ENCODE peak calls at places on chromosomes 4 and X, in ten cellular contexts. One of them, this sample, is unnamed.
A peak's percentile ranks its signal among the peaks of the same experiment; 100 is the strongest.

GRCh38 chr4:88110826-88111225 is 47.6 kb downstream of the ABCG2 start:
- DNase-seq in hepatocyte: no peak
- DNase-seq in endothelial cell: no peak
- DNase-seq in tibial nerve: no peak
- DNase-seq in CD8-positive, alpha-beta T cell: no peak
- DNase-seq in WTC11: no peak
- DNase-seq in cardiac muscle cell: no peak
- DNase-seq in GM12865: no peak
- DNase-seq in foreskin fibroblast: no peak
- DNase-seq in HFFc6: no peak
- DNase-seq in this sample: no peak

GRCh38 chrX:140071037-140071436 is 105.7 kb upstream of the CXorf66 start:
- DNase-seq in hepatocyte: no peak
- DNase-seq in endothelial cell: no peak
- DNase-seq in tibial nerve: no peak
- DNase-seq in CD8-positive, alpha-beta T cell: no peak
- DNase-seq in WTC11: no peak
- DNase-seq in cardiac muscle cell: no peak
- DNase-seq in GM12865: no peak
- DNase-seq in foreskin fibroblast: no peak
- DNase-seq in HFFc6: no peak
- DNase-seq in this sample: no peak

GRCh38 chrX:40099046-40099968 is 1.5 kb upstream of the BCOR start:
- DNase-seq in hepatocyte: peak; percentile 55
- DNase-seq in endothelial cell: no peak
- DNase-seq in tibial nerve: no peak
- DNase-seq in CD8-positive, alpha-beta T cell: peak; percentile 43
- DNase-seq in WTC11: peak; percentile 64
- DNase-seq in cardiac muscle cell: peak; percentile 71
- DNase-seq in GM12865: peak; percentile 85
- DNase-seq in foreskin fibroblast: peak; percentile 40
- DNase-seq in HFFc6: no peak
- DNase-seq in this sample: peak; percentile 64

GRCh38 chr4:3440979-3441500 is 728 bp upstream of the HGFAC start:
- DNase-seq in hepatocyte: no peak
- DNase-seq in endothelial cell: no peak
- DNase-seq in tibial nerve: no peak
- DNase-seq in CD8-positive, alpha-beta T cell: no peak
- DNase-seq in WTC11: no peak
- DNase-seq in cardiac muscle cell: no peak
- DNase-seq in GM12865: no peak
- DNase-seq in foreskin fibroblast: peak; percentile 52
- DNase-seq in HFFc6: peak; percentile 13
- DNase-seq in this sample: no peak

GRCh38 chr4:71411976-71412375 is 73.2 kb downstream of the SLC4A4 start:
- DNase-seq in hepatocyte: no peak
- DNase-seq in endothelial cell: no peak
- DNase-seq in tibial nerve: no peak
- DNase-seq in CD8-positive, alpha-beta T cell: no peak
- DNase-seq in WTC11: no peak
- DNase-seq in cardiac muscle cell: no peak
- DNase-seq in GM12865: no peak
- DNase-seq in foreskin fibroblast: no peak
- DNase-seq in HFFc6: peak; percentile 49
- DNase-seq in this sample: no peak

GRCh38 chr4:152673489-152673888 is 6.3 kb downstream of the TMEM154 start:
- DNase-seq in hepatocyte: no peak
- DNase-seq in endothelial cell: no peak
- DNase-seq in tibial nerve: no peak
- DNase-seq in CD8-positive, alpha-beta T cell: no peak
- DNase-seq in WTC11: no peak
- DNase-seq in cardiac muscle cell: no peak
- DNase-seq in GM12865: no peak
- DNase-seq in foreskin fibroblast: no peak
- DNase-seq in HFFc6: no peak
- DNase-seq in this sample: no peak

GRCh38 chrX:131812847-131813825 is 210.0 kb upstream of the STK26 start:
- DNase-seq in hepatocyte: no peak
- DNase-seq in endothelial cell: no peak
- DNase-seq in tibial nerve: no peak
- DNase-seq in CD8-positive, alpha-beta T cell: peak; percentile 47
- DNase-seq in WTC11: no peak
- DNase-seq in cardiac muscle cell: no peak
- DNase-seq in GM12865: peak; percentile 62
- DNase-seq in foreskin fibroblast: peak; percentile 51
- DNase-seq in HFFc6: no peak
- DNase-seq in this sample: peak; percentile 75

GRCh38 chr4:147786031-147786430 is 54.1 kb downstream of the ARHGAP10 start:
- DNase-seq in hepatocyte: no peak
- DNase-seq in endothelial cell: no peak
- DNase-seq in tibial nerve: no peak
- DNase-seq in CD8-positive, alpha-beta T cell: no peak
- DNase-seq in WTC11: no peak
- DNase-seq in cardiac muscle cell: peak; percentile 28
- DNase-seq in GM12865: peak; percentile 86
- DNase-seq in foreskin fibroblast: no peak
- DNase-seq in HFFc6: no peak
- DNase-seq in this sample: no peak

GRCh38 chr4:44354172-44354571 is 94.4 kb downstream of the KCTD8 start:
- DNase-seq in hepatocyte: no peak
- DNase-seq in endothelial cell: no peak
- DNase-seq in tibial nerve: no peak
- DNase-seq in CD8-positive, alpha-beta T cell: no peak
- DNase-seq in WTC11: no peak
- DNase-seq in cardiac muscle cell: no peak
- DNase-seq in GM12865: no peak
- DNase-seq in foreskin fibroblast: no peak
- DNase-seq in HFFc6: no peak
- DNase-seq in this sample: no peak

DNA sequence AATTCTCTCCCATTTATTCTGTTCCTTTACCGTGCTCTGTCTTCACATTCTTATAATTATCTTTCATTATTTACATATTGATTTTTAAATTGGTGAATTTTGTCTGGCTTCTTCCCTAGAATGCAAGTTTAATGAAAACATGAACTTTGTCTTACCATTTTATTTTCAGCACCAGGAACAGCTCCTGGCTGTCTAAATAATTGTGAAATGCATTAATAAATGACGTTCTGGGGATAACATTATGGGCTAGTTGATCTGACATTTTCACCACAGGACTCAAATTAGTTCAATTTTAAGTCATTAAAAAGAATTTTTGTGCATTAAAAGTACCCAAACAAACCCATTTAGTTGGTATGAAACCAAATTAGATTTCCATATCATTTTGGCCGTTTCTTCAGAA is 97.5 kb downstream of the KCTD8 start:
- DNase-seq in hepatocyte: peak; percentile 5
- DNase-seq in endothelial cell: no peak
- DNase-seq in tibial nerve: no peak
- DNase-seq in CD8-positive, alpha-beta T cell: no peak
- DNase-seq in WTC11: no peak
- DNase-seq in cardiac muscle cell: peak; percentile 11
- DNase-seq in GM12865: no peak
- DNase-seq in foreskin fibroblast: no peak
- DNase-seq in HFFc6: no peak
- DNase-seq in this sample: no peak
- TF ChIP-seq CTCF in hepatocyte: no peak
- TF ChIP-seq CTCF in endothelial cell: no peak
- TF ChIP-seq CTCF in tibial nerve: no peak
- TF ChIP-seq CTCF in CD8-positive, alpha-beta T cell: no peak
- TF ChIP-seq CTCF in WTC11: no peak
- TF ChIP-seq CTCF in cardiac muscle cell: no peak
- TF ChIP-seq CTCF in GM12865: no peak
- TF ChIP-seq CTCF in foreskin fibroblast: no peak
- TF ChIP-seq CTCF in HFFc6: no peak
- TF ChIP-seq CTCF in this sample: no peak

DNA sequence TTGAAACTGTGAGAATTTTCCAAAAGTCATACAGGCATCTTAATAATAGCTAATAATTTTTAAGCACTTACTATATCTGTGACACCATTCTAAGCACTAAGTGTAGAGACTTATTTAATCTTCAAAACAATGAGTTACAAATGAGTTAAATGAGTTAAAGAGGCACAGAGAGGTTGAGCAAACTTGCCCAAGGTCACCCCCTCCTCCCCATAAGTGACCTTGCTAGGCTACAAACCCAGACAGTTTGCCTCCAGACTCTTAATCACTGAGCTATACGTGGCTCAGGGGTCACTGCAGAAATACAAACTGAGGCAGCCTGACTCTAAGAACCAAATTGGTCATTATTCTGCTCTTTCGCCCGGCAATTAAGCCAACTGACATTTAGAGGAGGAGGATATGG is 15.5 kb downstream of the CTPS2 start:
- DNase-seq in hepatocyte: no peak
- DNase-seq in endothelial cell: no peak
- DNase-seq in tibial nerve: no peak
- DNase-seq in CD8-positive, alpha-beta T cell: no peak
- DNase-seq in WTC11: no peak
- DNase-seq in cardiac muscle cell: no peak
- DNase-seq in GM12865: no peak
- DNase-seq in foreskin fibroblast: no peak
- DNase-seq in HFFc6: no peak
- DNase-seq in this sample: no peak
- TF ChIP-seq CTCF in hepatocyte: no peak
- TF ChIP-seq CTCF in endothelial cell: no peak
- TF ChIP-seq CTCF in tibial nerve: no peak
- TF ChIP-seq CTCF in CD8-positive, alpha-beta T cell: no peak
- TF ChIP-seq CTCF in WTC11: no peak
- TF ChIP-seq CTCF in cardiac muscle cell: no peak
- TF ChIP-seq CTCF in GM12865: no peak
- TF ChIP-seq CTCF in foreskin fibroblast: no peak
- TF ChIP-seq CTCF in HFFc6: no peak
- TF ChIP-seq CTCF in this sample: no peak

GRCh38 chr4:38782452-38783108 is at the start of gene TLR10:
- DNase-seq in hepatocyte: peak; percentile 75
- DNase-seq in endothelial cell: peak; percentile 26
- DNase-seq in tibial nerve: no peak
- DNase-seq in CD8-positive, alpha-beta T cell: no peak
- DNase-seq in WTC11: peak; percentile 27
- DNase-seq in cardiac muscle cell: peak; percentile 64
- DNase-seq in GM12865: peak; percentile 95
- DNase-seq in foreskin fibroblast: peak; percentile 70
- DNase-seq in HFFc6: no peak
- DNase-seq in this sample: no peak

GRCh38 chr4:38784141-38784540 is 1.4 kb upstream of the TLR10 start:
- DNase-seq in hepatocyte: no peak
- DNase-seq in endothelial cell: no peak
- DNase-seq in tibial nerve: no peak
- DNase-seq in CD8-positive, alpha-beta T cell: no peak
- DNase-seq in WTC11: no peak
- DNase-seq in cardiac muscle cell: no peak
- DNase-seq in GM12865: no peak
- DNase-seq in foreskin fibroblast: no peak
- DNase-seq in HFFc6: no peak
- DNase-seq in this sample: no peak

GRCh38 chr4:38785041-38785790 is 2.4 kb upstream of the TLR10 start:
- DNase-seq in hepatocyte: no peak
- DNase-seq in endothelial cell: no peak
- DNase-seq in tibial nerve: no peak
- DNase-seq in CD8-positive, alpha-beta T cell: no peak
- DNase-seq in WTC11: no peak
- DNase-seq in cardiac muscle cell: no peak
- DNase-seq in GM12865: no peak
- DNase-seq in foreskin fibroblast: no peak
- DNase-seq in HFFc6: no peak
- DNase-seq in this sample: no peak

GRCh38 chr4:38781854-38782261 is 932 bp downstream of the TLR10 start:
- DNase-seq in hepatocyte: no peak
- DNase-seq in endothelial cell: no peak
- DNase-seq in tibial nerve: no peak
- DNase-seq in CD8-positive, alpha-beta T cell: no peak
- DNase-seq in WTC11: no peak
- DNase-seq in cardiac muscle cell: no peak
- DNase-seq in GM12865: peak; percentile 76
- DNase-seq in foreskin fibroblast: no peak
- DNase-seq in HFFc6: no peak
- DNase-seq in this sample: no peak

DNA sequence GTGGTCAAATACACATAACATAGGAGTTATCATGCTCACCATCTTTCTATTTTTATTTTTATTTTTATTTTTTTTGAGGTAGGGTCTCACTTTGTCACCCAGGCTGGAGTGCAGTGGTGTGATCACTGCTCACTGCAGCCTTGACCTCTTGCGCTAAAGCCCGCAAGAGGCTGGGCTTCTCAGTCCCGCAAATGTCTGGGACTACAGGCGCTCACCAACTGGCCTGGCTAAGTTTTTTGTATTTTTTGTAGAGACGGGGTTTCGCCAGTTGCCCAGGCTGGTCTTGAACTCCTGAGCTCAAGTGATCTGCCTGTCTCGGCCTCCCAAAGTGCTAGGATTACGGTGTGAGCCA is 295 bp upstream of the TLR10 start:
- DNase-seq in hepatocyte: no peak
- DNase-seq in endothelial cell: no peak
- DNase-seq in tibial nerve: no peak
- DNase-seq in CD8-positive, alpha-beta T cell: no peak
- DNase-seq in WTC11: no peak
- DNase-seq in cardiac muscle cell: no peak
- DNase-seq in GM12865: no peak
- DNase-seq in foreskin fibroblast: no peak
- DNase-seq in HFFc6: no peak
- DNase-seq in this sample: no peak
- TF ChIP-seq CTCF in hepatocyte: no peak
- TF ChIP-seq CTCF in endothelial cell: no peak
- TF ChIP-seq CTCF in tibial nerve: no peak
- TF ChIP-seq CTCF in CD8-positive, alpha-beta T cell: peak; percentile 40
- TF ChIP-seq CTCF in WTC11: peak; percentile 12
- TF ChIP-seq CTCF in cardiac muscle cell: no peak
- TF ChIP-seq CTCF in GM12865: no peak
- TF ChIP-seq CTCF in foreskin fibroblast: no peak
- TF ChIP-seq CTCF in HFFc6: peak; percentile 37
- TF ChIP-seq CTCF in this sample: no peak

GRCh38 chr4:146123231-146123630 is 52.3 kb upstream of the LSM6 start:
- DNase-seq in hepatocyte: no peak
- DNase-seq in endothelial cell: no peak
- DNase-seq in tibial nerve: no peak
- DNase-seq in CD8-positive, alpha-beta T cell: no peak
- DNase-seq in WTC11: no peak
- DNase-seq in cardiac muscle cell: no peak
- DNase-seq in GM12865: no peak
- DNase-seq in foreskin fibroblast: no peak
- DNase-seq in HFFc6: peak; percentile 8
- DNase-seq in this sample: no peak

GRCh38 chr4:146122398-146122797 is 53.1 kb upstream of the LSM6 start:
- DNase-seq in hepatocyte: no peak
- DNase-seq in endothelial cell: no peak
- DNase-seq in tibial nerve: no peak
- DNase-seq in CD8-positive, alpha-beta T cell: no peak
- DNase-seq in WTC11: no peak
- DNase-seq in cardiac muscle cell: no peak
- DNase-seq in GM12865: no peak
- DNase-seq in foreskin fibroblast: no peak
- DNase-seq in HFFc6: no peak
- DNase-seq in this sample: no peak

GRCh38 chr4:146119845-146120404 is 55.6 kb upstream of the LSM6 start:
- DNase-seq in hepatocyte: no peak
- DNase-seq in endothelial cell: no peak
- DNase-seq in tibial nerve: no peak
- DNase-seq in CD8-positive, alpha-beta T cell: no peak
- DNase-seq in WTC11: no peak
- DNase-seq in cardiac muscle cell: no peak
- DNase-seq in GM12865: no peak
- DNase-seq in foreskin fibroblast: no peak
- DNase-seq in HFFc6: no peak
- DNase-seq in this sample: no peak

GRCh38 chr4:146121757-146122156 is 53.8 kb upstream of the LSM6 start:
- DNase-seq in hepatocyte: no peak
- DNase-seq in endothelial cell: no peak
- DNase-seq in tibial nerve: no peak
- DNase-seq in CD8-positive, alpha-beta T cell: no peak
- DNase-seq in WTC11: no peak
- DNase-seq in cardiac muscle cell: no peak
- DNase-seq in GM12865: no peak
- DNase-seq in foreskin fibroblast: no peak
- DNase-seq in HFFc6: no peak
- DNase-seq in this sample: no peak

GRCh38 chr4:146124023-146124680 is 51.4 kb upstream of the LSM6 start:
- DNase-seq in hepatocyte: no peak
- DNase-seq in endothelial cell: no peak
- DNase-seq in tibial nerve: no peak
- DNase-seq in CD8-positive, alpha-beta T cell: no peak
- DNase-seq in WTC11: peak; percentile 54
- DNase-seq in cardiac muscle cell: no peak
- DNase-seq in GM12865: peak; percentile 25
- DNase-seq in foreskin fibroblast: no peak
- DNase-seq in HFFc6: no peak
- DNase-seq in this sample: no peak
- TF ChIP-seq CTCF in hepatocyte: no peak
- TF ChIP-seq CTCF in endothelial cell: no peak
- TF ChIP-seq CTCF in tibial nerve: no peak
- TF ChIP-seq CTCF in CD8-positive, alpha-beta T cell: no peak
- TF ChIP-seq CTCF in WTC11: no peak
- TF ChIP-seq CTCF in cardiac muscle cell: no peak
- TF ChIP-seq CTCF in GM12865: no peak
- TF ChIP-seq CTCF in foreskin fibroblast: no peak
- TF ChIP-seq CTCF in HFFc6: no peak
- TF ChIP-seq CTCF in this sample: no peak